ENCODE peak calls at places on chromosomes 5 and 9, in five cellular contexts. One of them, this sample, is unnamed. For H4K20me1, the result is how much of the 10 kb centered on the place peaks cover.

GRCh38 chr9:107624216-107624948 is 134.8 kb upstream of the KLF4 start:
- DNase-seq in neural progenitor cell: no peak
- DNase-seq in GM23338: no peak
- DNase-seq in endothelial cell of umbilical vein: no peak
- DNase-seq in hepatocyte: no peak
- DNase-seq in this sample: no peak

GRCh38 chr5:76579166-76579765 is 43.9 kb downstream of the F2RL2 start:
- DNase-seq in neural progenitor cell: no peak
- DNase-seq in GM23338: no peak
- DNase-seq in endothelial cell of umbilical vein: no peak
- DNase-seq in hepatocyte: no peak
- DNase-seq in this sample: peak

GRCh38 chr5:34487202-34487879 is 168.8 kb upstream of the RAI14 start:
- DNase-seq in neural progenitor cell: no peak
- DNase-seq in GM23338: no peak
- DNase-seq in endothelial cell of umbilical vein: peak
- DNase-seq in hepatocyte: peak
- DNase-seq in this sample: peak

GRCh38 chr5:158543539-158544387 is 556.0 kb downstream of the EBF1 start:
- DNase-seq in neural progenitor cell: no peak
- DNase-seq in GM23338: no peak
- DNase-seq in endothelial cell of umbilical vein: no peak
- DNase-seq in hepatocyte: peak
- DNase-seq in this sample: peak

GRCh38 chr9:85900504-85901201 is 40.3 kb upstream of the NAA35 start:
- DNase-seq in neural progenitor cell: peak
- DNase-seq in GM23338: peak
- DNase-seq in endothelial cell of umbilical vein: peak
- DNase-seq in hepatocyte: peak
- DNase-seq in this sample: peak

GRCh38 chr9:91458905-91459304 is 35.3 kb upstream of the NFIL3 start:
- DNase-seq in neural progenitor cell: no peak
- DNase-seq in GM23338: no peak
- DNase-seq in endothelial cell of umbilical vein: no peak
- DNase-seq in hepatocyte: no peak
- DNase-seq in this sample: no peak

GRCh38 chr5:59793000-59793399 is 100.5 kb downstream of the PDE4D start:
- DNase-seq in neural progenitor cell: no peak
- DNase-seq in GM23338: no peak
- DNase-seq in endothelial cell of umbilical vein: no peak
- DNase-seq in hepatocyte: no peak
- DNase-seq in this sample: peak

GRCh38 chr5:143126121-143127019 is 277.1 kb downstream of the NR3C1 start:
- DNase-seq in neural progenitor cell: no peak
- DNase-seq in GM23338: no peak
- DNase-seq in endothelial cell of umbilical vein: peak
- DNase-seq in hepatocyte: no peak
- DNase-seq in this sample: peak

GRCh38 chr5:53091304-53091703 is 18.3 kb downstream of the MOCS2 start:
- DNase-seq in neural progenitor cell: no peak
- DNase-seq in GM23338: no peak
- DNase-seq in endothelial cell of umbilical vein: peak
- DNase-seq in hepatocyte: no peak
- DNase-seq in this sample: peak
- H3K4me2 ChIP-seq in neural progenitor cell: no peak
- H3K4me2 ChIP-seq in GM23338: no peak
- H3K4me2 ChIP-seq in endothelial cell of umbilical vein: peak
- H3K4me2 ChIP-seq in hepatocyte: no peak
- H3K4me2 ChIP-seq in this sample: no peak

GRCh38 chr5:172436874-172437369 is 17.4 kb downstream of the SH3PXD2B start:
- DNase-seq in neural progenitor cell: no peak
- DNase-seq in GM23338: no peak
- DNase-seq in endothelial cell of umbilical vein: no peak
- DNase-seq in hepatocyte: no peak
- DNase-seq in this sample: no peak
- H4K20me1 ChIP-seq in neural progenitor cell: half or more
- H4K20me1 ChIP-seq in GM23338: under half
- H4K20me1 ChIP-seq in endothelial cell of umbilical vein: under half
- H4K20me1 ChIP-seq in hepatocyte: under half
- H4K20me1 ChIP-seq in this sample: under half

GRCh38 chr5:177430972-177431316 is 4.5 kb downstream of the GRK6 start:
- DNase-seq in neural progenitor cell: no peak
- DNase-seq in GM23338: no peak
- DNase-seq in endothelial cell of umbilical vein: no peak
- DNase-seq in hepatocyte: no peak
- DNase-seq in this sample: no peak
- H3K4me2 ChIP-seq in neural progenitor cell: no peak
- H3K4me2 ChIP-seq in GM23338: no peak
- H3K4me2 ChIP-seq in endothelial cell of umbilical vein: no peak
- H3K4me2 ChIP-seq in hepatocyte: no peak
- H3K4me2 ChIP-seq in this sample: no peak

GRCh38 chr5:134139891-134140469 is 25.5 kb downstream of the TCF7 start:
- DNase-seq in neural progenitor cell: no peak
- DNase-seq in GM23338: no peak
- DNase-seq in endothelial cell of umbilical vein: no peak
- DNase-seq in hepatocyte: no peak
- DNase-seq in this sample: no peak
- H4K20me1 ChIP-seq in neural progenitor cell: half or more
- H4K20me1 ChIP-seq in GM23338: under half
- H4K20me1 ChIP-seq in endothelial cell of umbilical vein: under half
- H4K20me1 ChIP-seq in hepatocyte: under half
- H4K20me1 ChIP-seq in this sample: under half

DNA sequence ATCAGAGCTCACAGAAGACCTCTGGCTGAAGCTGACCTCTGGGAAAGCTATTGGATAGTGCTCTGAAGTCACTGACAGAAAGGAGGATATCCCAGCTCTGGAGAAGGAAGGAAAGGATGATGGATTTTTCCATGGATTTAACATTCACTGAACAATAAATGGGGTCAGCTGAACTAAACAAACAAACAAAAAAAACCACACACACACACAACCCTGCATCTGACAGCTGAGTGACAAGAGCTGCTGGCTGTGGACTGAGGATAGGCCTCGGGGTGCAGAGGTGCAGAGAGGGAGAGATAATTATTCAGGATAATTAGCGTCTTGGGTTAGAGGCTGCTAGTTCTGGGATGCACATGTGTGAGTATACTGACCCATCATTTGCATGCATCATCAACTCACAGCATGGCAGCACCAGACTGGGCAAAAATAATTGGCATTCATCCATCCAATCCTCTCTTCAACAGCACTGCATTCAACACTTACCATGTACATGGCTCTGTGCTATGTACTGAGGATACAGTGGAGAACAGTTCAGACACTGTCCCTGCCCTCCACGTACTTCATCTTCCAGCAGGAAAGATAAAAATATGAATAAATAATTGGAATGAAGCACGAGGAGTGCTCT is 131.4 kb upstream of the TRIM32 start:
- DNase-seq in neural progenitor cell: no peak
- DNase-seq in GM23338: no peak
- DNase-seq in endothelial cell of umbilical vein: no peak
- DNase-seq in hepatocyte: no peak
- DNase-seq in this sample: no peak
- H3K4me2 ChIP-seq in neural progenitor cell: no peak
- H3K4me2 ChIP-seq in GM23338: no peak
- H3K4me2 ChIP-seq in endothelial cell of umbilical vein: no peak
- H3K4me2 ChIP-seq in hepatocyte: no peak
- H3K4me2 ChIP-seq in this sample: no peak

GRCh38 chr5:57422341-57422740 is 60.3 kb downstream of the ACTBL2 start:
- DNase-seq in neural progenitor cell: no peak
- DNase-seq in GM23338: no peak
- DNase-seq in endothelial cell of umbilical vein: no peak
- DNase-seq in hepatocyte: no peak
- DNase-seq in this sample: no peak
- H4K20me1 ChIP-seq in neural progenitor cell: under half
- H4K20me1 ChIP-seq in GM23338: under half
- H4K20me1 ChIP-seq in endothelial cell of umbilical vein: under half
- H4K20me1 ChIP-seq in hepatocyte: under half
- H4K20me1 ChIP-seq in this sample: under half

GRCh38 chr5:153523831-153524230 is 33.4 kb downstream of the GRIA1 start:
- DNase-seq in neural progenitor cell: no peak
- DNase-seq in GM23338: no peak
- DNase-seq in endothelial cell of umbilical vein: peak
- DNase-seq in hepatocyte: peak
- DNase-seq in this sample: peak

GRCh38 chr5:153520952-153521351 is 30.5 kb downstream of the GRIA1 start:
- DNase-seq in neural progenitor cell: no peak
- DNase-seq in GM23338: no peak
- DNase-seq in endothelial cell of umbilical vein: no peak
- DNase-seq in hepatocyte: no peak
- DNase-seq in this sample: peak

GRCh38 chr5:153520137-153520536 is 29.7 kb downstream of the GRIA1 start:
- DNase-seq in neural progenitor cell: no peak
- DNase-seq in GM23338: no peak
- DNase-seq in endothelial cell of umbilical vein: no peak
- DNase-seq in hepatocyte: no peak
- DNase-seq in this sample: no peak

GRCh38 chr5:153525536-153525935 is 35.1 kb downstream of the GRIA1 start:
- DNase-seq in neural progenitor cell: no peak
- DNase-seq in GM23338: no peak
- DNase-seq in endothelial cell of umbilical vein: no peak
- DNase-seq in hepatocyte: no peak
- DNase-seq in this sample: no peak

GRCh38 chr5:153523196-153523595 is 32.7 kb downstream of the GRIA1 start:
- DNase-seq in neural progenitor cell: no peak
- DNase-seq in GM23338: no peak
- DNase-seq in endothelial cell of umbilical vein: no peak
- DNase-seq in hepatocyte: no peak
- DNase-seq in this sample: peak
- H3K4me2 ChIP-seq in neural progenitor cell: no peak
- H3K4me2 ChIP-seq in GM23338: no peak
- H3K4me2 ChIP-seq in endothelial cell of umbilical vein: no peak
- H3K4me2 ChIP-seq in hepatocyte: no peak
- H3K4me2 ChIP-seq in this sample: peak

This sample was measured in fibroblast of lung.